ENCODE peak calls at places on chromosomes 12 and 14, in five cellular contexts. J is RPMI8226, D is uterus, R is left cardiac atrium, T is NCI-H1436 treated with DMSO at 0.1 percent for 48 hours. X is an unnamed sample.

GRCh38 chr12:44088647-44089046 is 252.8 kb downstream of the TMEM117 start:
- DNase-seq in T (no peak), R (no peak), J (no peak), D (no peak), X (no peak)

GRCh38 chr12:5309654-5310053 is 122.3 kb upstream of the NTF3 start:
- DNase-seq in R (no peak), D (no peak), T (no peak), J (no peak), X (no peak)

GRCh38 chr14:63770187-63770807 is 42.4 kb upstream of the SGPP1 start:
- DNase-seq in R (peak), T (no peak), J (peak), D (no peak), X (peak)

GRCh38 chr14:55688566-55688965 is 108.6 kb downstream of the KTN1 start:
- DNase-seq in D (no peak), T (no peak), J (no peak), R (no peak), X (no peak)

GRCh38 chr14:102798926-102799325 is 21.7 kb downstream of the TRAF3 start:
- DNase-seq in J (no peak), D (no peak), R (no peak), T (no peak), X (no peak)

GRCh38 chr12:124814741-124815613 is 48.7 kb downstream of the SCARB1 start:
- DNase-seq in D (no peak), T (no peak), J (no peak), R (no peak), X (no peak)

GRCh38 chr12:115204957-115205754 is 521.2 kb upstream of the TBX3 start:
- DNase-seq in T (no peak), R (no peak), D (no peak), J (no peak), X (peak)

GRCh38 chr12:117208206-117208605 is 17.9 kb upstream of the FBXO21 start:
- DNase-seq in J (no peak), T (no peak), R (no peak), D (no peak), X (no peak)

GRCh38 chr12:53978477-53979356 is 4.0 kb upstream of the HOTAIR start:
- DNase-seq in T (no peak), R (no peak), D (no peak), J (no peak), X (no peak)

GRCh38 chr14:32933623-32933942 is 5.1 kb upstream of the NPAS3 start:
- DNase-seq in T (no peak), J (no peak), D (no peak), R (no peak), X (no peak)

GRCh38 chr12:69298947-69299346 is 49.2 kb upstream of the LYZ start:
- DNase-seq in T (no peak), J (no peak), R (no peak), D (no peak), X (no peak)

GRCh38 chr12:24894869-24895268 is 54.0 kb downstream of the BCAT1 start:
- DNase-seq in D (no peak), T (no peak), J (no peak), R (no peak), X (no peak)

GRCh38 chr12:6367065-6367968 is 8.0 kb downstream of the SCNN1A start:
- DNase-seq in D (no peak), J (peak), R (no peak), T (no peak), X (no peak)

GRCh38 chr12:77402726-77403125 is 337.4 kb upstream of the E2F7 start:
- DNase-seq in J (no peak), T (no peak), R (no peak), D (no peak), X (no peak)

GRCh38 chr14:30251557-30252100 is 307.3 kb upstream of the G2E3 start:
- DNase-seq in D (no peak), T (no peak), J (no peak), R (no peak), X (no peak)

GRCh38 chr12:131732996-131733615 is 22.2 kb downstream of the SFSWAP start:
- DNase-seq in J (no peak), T (no peak), R (no peak), D (no peak), X (no peak)

GRCh38 chr12:59716049-59716448 is 120.2 kb downstream of the SLC16A7 start:
- DNase-seq in T (no peak), R (no peak), D (no peak), J (no peak), X (no peak)

GRCh38 chr12:16303939-16304338 is 26.5 kb upstream of the SLC15A5 start:
- DNase-seq in J (no peak), T (no peak), D (no peak), R (no peak), X (no peak)

GRCh38 chr12:112468041-112468440 is 49.3 kb downstream of the PTPN11 start:
- DNase-seq in D (no peak), R (no peak), J (no peak), T (no peak), X (no peak)

GRCh38 chr12:77122236-77122635 is 56.9 kb upstream of the E2F7 start:
- DNase-seq in J (no peak), D (no peak), R (peak), T (no peak), X (peak)

GRCh38 chr12:93706387-93706786 is 29.2 kb downstream of the CRADD start:
- DNase-seq in D (no peak), R (no peak), T (no peak), J (no peak), X (no peak)

GRCh38 chr14:68841030-68841809 is 48.4 kb upstream of the ZFP36L1 start:
- DNase-seq in T (no peak), R (no peak), J (no peak), D (no peak), X (no peak)

GRCh38 chr14:23070262-23071129 is 13.2 kb upstream of the CDH24 start:
- DNase-seq in R (no peak), J (no peak), T (no peak), D (no peak), X (no peak)

GRCh38 chr12:69897744-69898143 is 72.7 kb downstream of the MYRFL start:
- DNase-seq in T (no peak), D (no peak), R (peak), J (peak), X (peak)

GRCh38 chr14:24013654-24014514 is 25.2 kb downstream of the DHRS4L2 start:
- DNase-seq in J (peak), T (peak), R (no peak), D (no peak), X (peak)

GRCh38 chr14:77490347-77490986 is 8.1 kb downstream of the ISM2 start:
- DNase-seq in T (no peak), J (no peak), D (no peak), R (no peak), X (no peak)

GRCh38 chr14:34111933-34112332 is 161.1 kb upstream of the EGLN3 start:
- DNase-seq in J (no peak), T (no peak), R (no peak), D (no peak), X (no peak)

X was measured in T1000.